ENCODE peak calls at places on chromosomes 5 and 9, in seven cellular contexts. G is left ventricle myocardium superior; S is foreskin fibroblast; Y is GF-D8; M is activated CD8-positive, alpha-beta memory T cell treated with anti-CD3 and anti-CD28 coated beads for 48 hours; A is germinal center; V is fibroblast of the aortic adventitia. W is an unnamed sample.

GRCh38 chr9:89686621-89687020 is 81.8 kb downstream of the GADD45G start:
- DNase-seq in Y (no peak), A (no peak), V (no peak), S (no peak), G (no peak), M (no peak), W (no peak)

GRCh38 chr5:179185256-179186091 is 125.3 kb downstream of the ZNF354C start:
- DNase-seq in S (no peak), V (no peak), G (peak), M (no peak), Y (no peak), A (no peak), W (no peak)

GRCh38 chr5:78653969-78654368 is 5.4 kb upstream of the LHFPL2 start:
- DNase-seq in G (no peak), M (no peak), A (no peak), V (no peak), S (no peak), Y (no peak), W (peak)

GRCh38 chr5:97365173-97365845 is 182.3 kb upstream of the RIOK2 start:
- DNase-seq in M (no peak), S (no peak), V (no peak), G (no peak), A (no peak), Y (no peak), W (no peak)

GRCh38 chr5:17012289-17012688 is 76.2 kb upstream of the MYO10 start:
- DNase-seq in A (no peak), G (no peak), Y (no peak), V (peak), M (no peak), S (peak), W (no peak)

GRCh38 chr5:165460911-165461310 is 1955.5 kb downstream of the MAT2B start:
- DNase-seq in S (no peak), A (no peak), G (no peak), V (peak), M (no peak), Y (no peak), W (no peak)

GRCh38 chr9:123478967-123479602 is 123.1 kb downstream of the CRB2 start:
- DNase-seq in S (no peak), Y (no peak), A (no peak), M (no peak), G (no peak), V (no peak), W (peak)

GRCh38 chr5:141879941-141880738 is 1.9 kb upstream of the PCDH1 start:
- DNase-seq in S (no peak), Y (no peak), A (no peak), G (no peak), M (no peak), V (no peak), W (no peak)

GRCh38 chr9:120862452-120862851 is 14.5 kb downstream of the PHF19 start:
- DNase-seq in G (no peak), S (no peak), M (no peak), V (no peak), Y (no peak), A (no peak), W (no peak)